ENCODE peak calls at places on chromosomes 16 and 17, in nine cellular contexts. V, Q, M, K, W, G, C, P and N are unnamed samples.

GRCh38 chr16:17029602-17030350 is 441.0 kb downstream of the XYLT1 start:
- DNase-seq in C (no peak), P (no peak), G (no peak), Q (no peak), W (no peak), M (no peak), V (no peak), K (no peak), N (no peak)

GRCh38 chr16:88012360-88012759 is 61.1 kb downstream of the BANP start:
- DNase-seq in K (no peak), W (no peak), M (no peak), V (no peak), G (no peak), P (no peak), C (no peak), Q (no peak), N (no peak)

GRCh38 chr16:56195151-56195550 is 3.9 kb downstream of the GNAO1 start:
- DNase-seq in M (peak), Q (no peak), V (no peak), G (no peak), P (no peak), C (no peak), W (no peak), K (no peak), N (peak)

GRCh38 chr17:40854175-40854814 is 12.7 kb downstream of the KRT12 start:
- DNase-seq in C (no peak), V (peak), P (peak), W (no peak), G (no peak), M (peak), K (peak), Q (no peak), N (no peak)

GRCh38 chr17:66695098-66695497 is 139.8 kb upstream of the CACNG5 start:
- DNase-seq in C (no peak), K (no peak), Q (no peak), W (no peak), P (no peak), V (no peak), G (no peak), M (no peak), N (no peak)

GRCh38 chr16:27228621-27229501 is 25.5 kb downstream of the KDM8 start:
- DNase-seq in W (no peak), G (no peak), V (no peak), M (no peak), Q (no peak), P (peak), C (no peak), K (no peak), N (no peak)

GRCh38 chr17:81365601-81366585 is 29.4 kb upstream of the BAHCC1 start:
- DNase-seq in P (peak), V (peak), Q (no peak), K (peak), G (peak), M (no peak), C (peak), W (no peak), N (peak)

GRCh38 chr17:77323413-77324171 is 182.8 kb downstream of the SEC14L1 start:
- DNase-seq in G (peak), W (no peak), P (peak), V (peak), M (peak), Q (no peak), K (peak), C (no peak), N (no peak)

GRCh38 chr16:2529061-2529931 is 1.9 kb downstream of the CEMP1 start:
- DNase-seq in K (no peak), W (no peak), C (no peak), G (peak), M (no peak), Q (no peak), P (no peak), V (no peak), N (no peak)

GRCh38 chr16:361341-361871 is 8.9 kb upstream of the AXIN1 start:
- DNase-seq in P (no peak), W (no peak), M (no peak), V (no peak), C (no peak), K (no peak), G (no peak), Q (no peak), N (no peak)

GRCh38 chr16:69340095-69340644 is 598 bp downstream of the NIP7 start:
- DNase-seq in K (peak), G (no peak), V (no peak), P (no peak), C (no peak), W (no peak), Q (no peak), M (peak), N (no peak)

GRCh38 chr17:64994781-64995538 is 61.6 kb downstream of the GNA13 start:
- DNase-seq in P (no peak), V (no peak), C (no peak), M (no peak), W (no peak), G (no peak), K (no peak), Q (no peak), N (no peak)

GRCh38 chr17:68512967-68513474 is 791 bp downstream of the PRKAR1A start:
- DNase-seq in P (peak), V (peak), G (peak), K (peak), C (no peak), W (peak), M (peak), Q (no peak), N (no peak)

GRCh38 chr16:22161401-22161800 is 905 bp upstream of the SDR42E2 start:
- DNase-seq in P (no peak), W (no peak), G (no peak), Q (no peak), M (no peak), V (no peak), K (no peak), C (no peak), N (no peak)

GRCh38 chr16:82971126-82971525 is 344.4 kb downstream of the CDH13 start:
- DNase-seq in P (no peak), Q (no peak), V (no peak), M (no peak), K (no peak), W (no peak), C (no peak), G (no peak), N (no peak)

GRCh38 chr17:78356163-78356713 is 3.6 kb downstream of the SOCS3 start:
- DNase-seq in W (no peak), P (peak), M (peak), K (peak), C (no peak), Q (peak), V (peak), G (no peak), N (no peak)
- H3K4me3 ChIP-seq in W (peak), P (peak), M (peak), K (peak), C (peak), Q (no peak), V (peak), G (peak), N (no peak)

DNA sequence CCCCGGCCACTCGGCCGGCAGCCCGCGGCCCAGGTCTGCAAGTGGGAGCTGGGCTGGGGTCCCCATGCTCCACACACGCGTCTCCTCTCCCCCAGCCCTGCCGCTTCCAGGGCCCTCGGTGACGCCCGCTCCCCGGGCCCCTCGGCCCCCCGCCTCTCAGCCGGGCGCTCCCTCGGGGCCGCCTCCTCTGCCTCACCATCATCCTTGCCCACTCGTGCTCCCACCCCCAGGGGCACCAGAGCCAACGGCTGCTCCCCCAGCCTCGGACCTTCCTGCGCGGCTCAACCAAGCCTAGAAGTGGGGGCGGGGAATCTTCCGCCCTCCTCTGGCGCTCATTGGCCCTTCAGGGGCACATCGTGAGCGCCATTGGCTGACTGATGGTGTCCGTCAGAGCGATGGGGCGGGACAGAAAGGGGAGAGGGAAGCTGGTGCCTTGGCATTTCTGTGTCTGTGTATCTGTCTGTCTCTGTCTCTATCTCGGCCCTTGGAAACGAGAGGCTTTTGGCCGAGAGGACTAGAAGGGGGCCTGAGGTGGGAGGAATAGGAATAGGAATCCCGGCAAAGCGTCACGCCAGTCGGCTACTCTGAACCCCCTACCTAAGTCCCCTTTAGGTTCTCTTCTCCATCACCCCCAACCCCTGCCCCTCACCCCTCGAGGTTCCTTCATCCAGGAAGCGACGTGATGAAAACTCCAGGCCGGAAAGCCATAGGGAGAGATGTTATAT is 88.9 kb downstream of the CDC27 start:
- DNase-seq in P (peak), G (peak), C (peak), V (peak), M (peak), Q (peak), W (peak), K (peak), N (peak)
- TF ChIP-seq CTCF in P (no peak), G (no peak), C (no peak), V (no peak), M (no peak), Q (no peak), W (no peak), K (no peak), N (no peak)

DNA sequence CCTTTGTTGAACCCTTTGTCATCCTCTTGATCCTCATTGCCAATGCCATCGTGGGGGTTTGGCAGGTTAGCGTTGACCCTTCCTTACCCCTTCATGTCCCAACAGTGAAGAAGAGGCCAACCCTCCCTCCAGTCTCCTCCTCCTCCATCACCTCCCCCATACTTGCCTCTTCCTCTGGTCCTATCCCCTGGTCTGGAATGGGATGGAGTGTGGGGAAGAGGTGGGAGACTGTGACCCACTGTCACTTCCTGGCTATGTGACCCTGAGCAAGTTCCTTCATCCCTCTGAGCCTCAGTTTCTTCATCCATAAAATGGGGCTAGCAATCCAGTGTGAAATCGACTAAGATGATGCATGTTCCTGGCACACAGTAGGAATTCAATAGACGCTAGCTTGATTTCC is 2.7 kb downstream of the ATP2A1 start:
- DNase-seq in Q (no peak), M (no peak), G (no peak), W (no peak), K (no peak), P (no peak), C (no peak), V (no peak), N (no peak)
- H3K4me3 ChIP-seq in Q (no peak), M (no peak), G (no peak), W (no peak), K (no peak), P (no peak), C (no peak), V (no peak), N (no peak)

GRCh38 chr16:51815527-51815926 is 664.5 kb upstream of the SALL1 start:
- DNase-seq in G (no peak), V (peak), K (no peak), M (no peak), P (no peak), C (no peak), Q (no peak), W (no peak), N (no peak)

GRCh38 chr16:51816929-51817328 is 665.9 kb upstream of the SALL1 start:
- DNase-seq in C (no peak), G (no peak), W (no peak), P (no peak), Q (no peak), V (peak), K (peak), M (peak), N (no peak)

GRCh38 chr16:51820176-51820575 is 669.1 kb upstream of the SALL1 start:
- DNase-seq in G (no peak), Q (no peak), P (no peak), K (no peak), W (no peak), V (no peak), C (no peak), M (no peak), N (no peak)

GRCh38 chr16:51821527-51821926 is 670.5 kb upstream of the SALL1 start:
- DNase-seq in G (no peak), P (no peak), M (no peak), W (no peak), C (no peak), V (no peak), K (no peak), Q (no peak), N (no peak)

GRCh38 chr16:51818342-51818944 is 667.4 kb upstream of the SALL1 start:
- DNase-seq in Q (no peak), G (peak), K (peak), V (peak), M (peak), P (peak), W (no peak), C (no peak), N (peak)
- TF ChIP-seq CTCF in Q (no peak), G (peak), K (peak), V (peak), M (peak), P (peak), W (no peak), C (peak), N (peak)